ENCODE peak calls at places on chromosomes 1 and 21, in five cellular contexts. H, F, B, N and C are unnamed samples.
A peak's percentile ranks its signal among the peaks of the same experiment; 100 is the strongest.

GRCh38 chr1:108583757-108584156 is 23.9 kb downstream of the EEIG2 start:
- DNase-seq in F (no peak), N (no peak), B (no peak), H (no peak), C (no peak)

GRCh38 chr1:26907071-26907922 is 6.5 kb downstream of the NR0B2 start:
- DNase-seq in B (peak; percentile 63), N (no peak), H (peak; percentile 96), F (no peak), C (peak; percentile 92)

GRCh38 chr1:14891991-14892390 is 261.6 kb upstream of the TMEM51 start:
- DNase-seq in N (no peak), B (no peak), H (no peak), F (no peak), C (no peak)

GRCh38 chr1:31734582-31735107 is 29.5 kb downstream of the ADGRB2 start:
- DNase-seq in N (no peak), B (no peak), F (no peak), H (no peak), C (peak; percentile 29)

GRCh38 chr1:109185990-109186703 is 27.6 kb upstream of the SARS1 start:
- DNase-seq in B (no peak), N (no peak), H (no peak), F (no peak), C (no peak)

GRCh38 chr21:29297483-29298347 is 1.0 kb upstream of the BACH1 start:
- DNase-seq in B (no peak), F (no peak), N (no peak), H (no peak), C (no peak)

GRCh38 chr21:21309510-21309909 is 311.3 kb downstream of the NCAM2 start:
- DNase-seq in F (no peak), N (no peak), H (no peak), B (no peak), C (no peak)

GRCh38 chr1:220692436-220693228 is 2.5 kb downstream of the C1orf115 start:
- DNase-seq in H (no peak), F (no peak), N (no peak), B (no peak), C (no peak)

GRCh38 chr1:93474291-93474690 is 26.4 kb downstream of the FNBP1L start:
- DNase-seq in H (no peak), N (no peak), B (no peak), F (no peak), C (no peak)

GRCh38 chr21:33984021-33984481 is 68.4 kb upstream of the ATP5PO start:
- DNase-seq in F (no peak), H (no peak), N (no peak), B (no peak), C (no peak)

GRCh38 chr1:30185809-30186208 is 537.6 kb downstream of the MATN1 start:
- DNase-seq in B (no peak), H (no peak), N (no peak), F (no peak), C (no peak)

GRCh38 chr1:155173478-155174333 is at the start of gene TRIM46:
- DNase-seq in F (no peak), N (peak; percentile 81), H (peak; percentile 54), B (peak; percentile 65), C (peak; percentile 36)

GRCh38 chr1:180033387-180033786 is 78.8 kb downstream of the CEP350 start:
- DNase-seq in F (no peak), B (no peak), N (no peak), H (peak; percentile 12), C (no peak)
- H3K4me2 ChIP-seq in F (no peak overlapping the region), B (no peak overlapping the region), N (no peak overlapping the region), H (no peak overlapping the region), C (no peak overlapping the region)

GRCh38 chr1:112904071-112904830 is 51.7 kb downstream of the SLC16A1 start:
- DNase-seq in H (peak; percentile 91), N (no peak), B (no peak), F (no peak), C (peak; percentile 90)
- H3K27ac ChIP-seq in H (peak overlapping the region; percentile 88), N (no peak overlapping the region), B (no peak overlapping the region), F (no peak overlapping the region), C (no peak overlapping the region)

GRCh38 chr1:43104027-43104763 is 67.9 kb downstream of the EBNA1BP2 start:
- DNase-seq in H (no peak), F (no peak), N (no peak), B (no peak), C (no peak)
- H3K9me3 ChIP-seq in H (peaks cover 4% of the 10 kb centered on the region), F (no peaks in the 10 kb centered on the region), N (peaks cover 3% of the 10 kb centered on the region), B (no peaks in the 10 kb centered on the region), C (no peaks in the 10 kb centered on the region)

GRCh38 chr1:169985757-169986156 is 88.7 kb downstream of the KIFAP3 start:
- DNase-seq in F (no peak), N (no peak), H (no peak), B (no peak), C (no peak)
- H3K4me2 ChIP-seq in F (no peak overlapping the region), N (no peak overlapping the region), H (no peak overlapping the region), B (no peak overlapping the region), C (no peak overlapping the region)